ENCODE peak calls at places on chromosomes 7 and 10, in six cellular contexts. X is stomach, N is HepG2, E is spleen, J is transverse colon, B is HCT116. D is an unnamed sample. For H3K27me3, the result is how much of the 10 kb centered on the place peaks cover.

GRCh38 chr10:64173826-64174225 is 652.6 kb downstream of the REEP3 start:
- DNase-seq in X (no peak), N (no peak), E (no peak), J (no peak), B (no peak), D (no peak)

GRCh38 chr7:57821438-57822382 is 371.7 kb downstream of the ZNF716 start:
- DNase-seq in X (no peak), N (no peak), E (no peak), J (no peak), B (no peak), D (no peak)

GRCh38 chr7:129356176-129356575 is 78.1 kb upstream of the STRIP2 start:
- DNase-seq in X (no peak), N (no peak), E (no peak), J (no peak), B (no peak), D (no peak)

GRCh38 chr7:100632951-100633717 is 8.2 kb downstream of the TFR2 start:
- DNase-seq in X (peak), N (no peak), E (peak), J (peak), B (no peak), D (no peak)

GRCh38 chr10:115321360-115321759 is 228.2 kb downstream of the ATRNL1 start:
- DNase-seq in X (no peak), N (no peak), E (no peak), J (no peak), B (no peak), D (no peak)

GRCh38 chr7:9186730-9187129 is 753.3 kb downstream of the NXPH1 start:
- DNase-seq in X (no peak), N (no peak), E (no peak), J (no peak), B (no peak), D (no peak)

GRCh38 chr7:104230606-104231005 is 22.8 kb upstream of the ORC5 start:
- DNase-seq in X (no peak), N (no peak), E (no peak), J (no peak), B (no peak), D (no peak)

GRCh38 chr7:10212664-10213063 is 761.0 kb upstream of the PHF14 start:
- DNase-seq in X (no peak), N (no peak), E (no peak), J (no peak), B (no peak), D (no peak)

GRCh38 chr10:21314234-21314633 is 211.2 kb downstream of the SKIDA1 start:
- DNase-seq in X (no peak), N (peak), E (no peak), J (no peak), B (no peak), D (no peak)

GRCh38 chr7:41033526-41033925 is 669.4 kb downstream of the INHBA start:
- DNase-seq in X (no peak), N (no peak), E (no peak), J (no peak), B (no peak), D (no peak)

GRCh38 chr7:108263364-108263951 is 133.3 kb upstream of the LAMB4 start:
- DNase-seq in X (no peak), N (no peak), E (no peak), J (peak), B (no peak), D (no peak)

GRCh38 chr7:2873686-2874551 is 29.8 kb upstream of the GNA12 start:
- DNase-seq in X (no peak), N (no peak), E (no peak), J (no peak), B (peak), D (no peak)

GRCh38 chr10:89032141-89032814 is 41.7 kb downstream of the FAS start:
- DNase-seq in X (no peak), N (no peak), E (no peak), J (no peak), B (peak), D (peak)

GRCh38 chr10:62237506-62237905 is 31.1 kb downstream of the RTKN2 start:
- DNase-seq in X (no peak), N (no peak), E (no peak), J (no peak), B (no peak), D (no peak)

GRCh38 chr10:115026041-115026779 is 67.0 kb upstream of the ATRNL1 start:
- DNase-seq in X (no peak), N (no peak), E (no peak), J (no peak), B (no peak), D (no peak)

GRCh38 chr7:121053219-121053618 is 64.7 kb downstream of the CPED1 start:
- DNase-seq in X (no peak), N (no peak), E (no peak), J (no peak), B (no peak), D (no peak)

GRCh38 chr10:101060951-101061813 is 607 bp upstream of the KAZALD1 start:
- DNase-seq in X (peak), N (peak), E (peak), J (peak), B (peak), D (peak)

GRCh38 chr7:114273218-114273617 is 141.4 kb upstream of the FOXP2 start:
- DNase-seq in X (no peak), N (no peak), E (no peak), J (no peak), B (no peak), D (no peak)

GRCh38 chr7:120060283-120060682 is 212.7 kb upstream of the KCND2 start:
- DNase-seq in X (no peak), N (no peak), E (no peak), J (no peak), B (no peak), D (no peak)

GRCh38 chr7:131143869-131144268 is 183.8 kb upstream of the MKLN1 start:
- DNase-seq in X (no peak), N (no peak), E (no peak), J (no peak), B (no peak), D (no peak)

GRCh38 chr7:98981701-98982100 is 103.4 kb downstream of the TRRAP start:
- DNase-seq in X (no peak), N (no peak), E (no peak), J (no peak), B (no peak), D (no peak)

GRCh38 chr7:155213385-155213784 is 84.3 kb upstream of the INSIG1 start:
- DNase-seq in X (no peak), N (no peak), E (peak), J (no peak), B (no peak), D (no peak)

GRCh38 chr7:139853576-139854511 is 24.8 kb downstream of the TBXAS1 start:
- DNase-seq in X (peak), N (no peak), E (no peak), J (peak), B (no peak), D (peak)

GRCh38 chr10:124996127-124996853 is 54.4 kb downstream of the ZRANB1 start:
- DNase-seq in X (no peak), N (no peak), E (peak), J (no peak), B (no peak), D (peak)

GRCh38 chr7:74083928-74084721 is 521 bp downstream of the LIMK1 start:
- DNase-seq in X (peak), N (no peak), E (no peak), J (peak), B (no peak), D (no peak)
- TF ChIP-seq POLR2AphosphoS5 in X (no peak), N (no peak), E (no peak), J (no peak), B (no peak), D (no peak)

GRCh38 chr7:20776942-20777341 is 9.7 kb downstream of the SP8 start:
- DNase-seq in X (no peak), N (no peak), E (no peak), J (no peak), B (no peak), D (no peak)
- H3K27me3 ChIP-seq in X (under half), N (under half), E (half or more), J (half or more), B (under half), D (under half)

GRCh38 chr7:132177708-132178392 is 398.4 kb downstream of the PLXNA4 start:
- DNase-seq in X (no peak), N (no peak), E (peak), J (no peak), B (no peak), D (no peak)
- TF ChIP-seq POLR2AphosphoS5 in X (no peak), N (no peak), E (no peak), J (no peak), B (no peak), D (no peak)

GRCh38 chr10:3746634-3747033 is 38.4 kb downstream of the KLF6 start:
- DNase-seq in X (no peak), N (no peak), E (no peak), J (no peak), B (no peak), D (no peak)
- H3K27me3 ChIP-seq in X (under half), N (under half), E (under half), J (under half), B (under half), D (under half)

GRCh38 chr10:102230861-102231356 is 4.8 kb downstream of the ELOVL3 start:
- DNase-seq in X (peak), N (no peak), E (peak), J (peak), B (peak), D (no peak)

GRCh38 chr10:102231357-102232318 is 5.5 kb downstream of the ELOVL3 start:
- DNase-seq in X (peak), N (peak), E (peak), J (peak), B (peak), D (no peak)

GRCh38 chr10:102230264-102230860 is 4.3 kb downstream of the ELOVL3 start:
- DNase-seq in X (peak), N (no peak), E (peak), J (peak), B (peak), D (peak)

GRCh38 chr10:102227050-102227449 is 951 bp downstream of the ELOVL3 start:
- DNase-seq in X (no peak), N (peak), E (no peak), J (no peak), B (no peak), D (no peak)

DNA sequence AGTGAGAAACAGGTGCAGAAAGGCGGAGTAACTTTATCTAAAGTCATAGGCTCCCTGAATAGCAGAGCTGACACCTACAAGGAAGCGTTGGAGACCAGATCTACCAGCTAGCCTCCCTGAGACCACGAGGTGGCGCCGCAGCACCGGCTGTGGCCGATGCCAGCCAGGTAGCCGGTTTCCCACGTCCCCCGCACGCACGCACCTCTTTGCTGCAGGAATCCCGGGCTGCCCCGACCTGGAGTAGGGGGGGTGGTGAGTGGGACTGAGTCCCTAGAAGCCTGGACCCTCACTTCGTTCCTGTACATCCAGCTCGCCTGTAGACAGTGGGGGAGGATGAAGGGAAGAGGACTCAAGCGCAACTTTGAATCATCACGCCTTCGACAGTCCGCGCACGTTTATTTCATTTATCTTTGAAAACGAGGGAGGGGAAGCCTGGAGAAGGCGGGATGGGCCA is 3.7 kb downstream of the ELOVL3 start:
- DNase-seq in X (peak), N (peak), E (peak), J (peak), B (peak), D (peak)
- TF ChIP-seq POLR2AphosphoS5 in X (no peak), N (no peak), E (peak), J (no peak), B (no peak), D (peak)

GRCh38 chr7:94049615-94050014 is 45.5 kb upstream of the BET1 start:
- DNase-seq in X (no peak), N (no peak), E (no peak), J (no peak), B (no peak), D (no peak)

GRCh38 chr7:94044806-94045205 is 40.7 kb upstream of the BET1 start:
- DNase-seq in X (no peak), N (no peak), E (no peak), J (no peak), B (no peak), D (no peak)

GRCh38 chr7:94050046-94050445 is 45.9 kb upstream of the BET1 start:
- DNase-seq in X (no peak), N (no peak), E (peak), J (peak), B (no peak), D (no peak)

GRCh38 chr7:94045566-94045965 is 41.4 kb upstream of the BET1 start:
- DNase-seq in X (no peak), N (no peak), E (no peak), J (no peak), B (no peak), D (no peak)

DNA sequence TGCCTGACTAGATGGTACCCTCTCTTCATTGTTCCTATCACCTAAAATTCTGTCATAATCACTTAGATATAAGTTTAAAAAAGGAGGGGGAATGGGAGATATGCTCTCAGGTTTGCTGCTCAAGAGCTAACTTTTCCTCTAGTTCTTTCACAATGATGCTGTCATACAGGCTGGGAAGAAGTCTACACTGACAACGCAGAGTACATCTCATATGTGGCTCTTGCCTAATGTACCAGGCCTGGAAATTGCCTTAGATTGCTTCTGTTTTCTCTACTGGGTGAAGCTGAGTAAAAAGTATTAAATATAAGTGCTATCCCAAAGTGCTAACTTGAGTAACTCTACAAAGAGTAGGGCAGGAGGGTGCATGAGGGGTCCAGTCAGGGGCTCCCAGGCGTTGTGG is 43.8 kb upstream of the BET1 start:
- DNase-seq in X (no peak), N (no peak), E (no peak), J (no peak), B (no peak), D (no peak)
- H3K27me3 ChIP-seq in X (under half), N (under half), E (under half), J (under half), B (under half), D (under half)

GRCh38 chr7:123797673-123798526 is 47.1 kb upstream of the HYAL4 start:
- DNase-seq in X (no peak), N (peak), E (no peak), J (no peak), B (peak), D (peak)
- TF ChIP-seq POLR2AphosphoS5 in X (no peak), N (no peak), E (no peak), J (peak), B (peak), D (peak)

DNA sequence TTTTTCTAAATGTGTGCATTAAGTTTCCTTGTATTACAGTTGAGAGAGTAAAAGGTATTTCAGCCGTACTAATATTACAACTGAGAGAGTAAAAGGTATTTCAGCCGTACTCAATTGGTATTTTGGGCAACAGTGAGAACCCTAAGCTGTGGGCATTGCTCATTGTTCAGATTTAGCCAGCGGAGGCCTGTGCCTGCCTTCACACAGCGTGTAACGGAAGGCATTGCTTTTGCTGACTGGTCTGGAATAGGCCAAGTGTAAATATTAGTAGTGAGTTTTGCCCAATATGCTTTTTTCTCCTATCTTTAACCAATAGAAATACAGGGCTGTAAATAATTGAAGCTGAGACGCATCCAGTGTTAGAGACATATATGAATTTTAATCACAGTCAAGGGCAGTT is 130.5 kb downstream of the CELF2 start:
- DNase-seq in X (no peak), N (no peak), E (no peak), J (no peak), B (no peak), D (no peak)
- H3K27me3 ChIP-seq in X (under half), N (under half), E (under half), J (under half), B (under half), D (under half)